ENCODE peak calls at places on chromosomes 4 and X, in six cellular contexts. One of them, this sample, is unnamed.

GRCh38 chrX:31092970-31093638 is 21.3 kb upstream of the FTHL17 start:
- DNase-seq in NCI-H2171: no peak
- DNase-seq in ecto neural progenitor cell: no peak
- DNase-seq in CD4-positive, CD25-positive, alpha-beta regulatory T cell: no peak
- DNase-seq in left cardiac atrium: no peak
- DNase-seq in neural crest cell: no peak
- DNase-seq in this sample: no peak

GRCh38 chrX:1045680-1046314 is 166.7 kb downstream of the CRLF2 start:
- DNase-seq in neural crest cell: no peak
- DNase-seq in NCI-H2171: no peak
- DNase-seq in left cardiac atrium: no peak
- DNase-seq in CD4-positive, CD25-positive, alpha-beta regulatory T cell: no peak
- DNase-seq in ecto neural progenitor cell: no peak
- DNase-seq in this sample: no peak

GRCh38 chrX:153416781-153417180 is 5.5 kb downstream of the ZFP92 start:
- DNase-seq in ecto neural progenitor cell: no peak
- DNase-seq in neural crest cell: no peak
- DNase-seq in CD4-positive, CD25-positive, alpha-beta regulatory T cell: no peak
- DNase-seq in left cardiac atrium: no peak
- DNase-seq in NCI-H2171: peak
- DNase-seq in this sample: no peak

GRCh38 chr4:2867758-2868491 is 24.3 kb downstream of the ADD1 start:
- DNase-seq in neural crest cell: no peak
- DNase-seq in ecto neural progenitor cell: no peak
- DNase-seq in NCI-H2171: no peak
- DNase-seq in left cardiac atrium: peak
- DNase-seq in CD4-positive, CD25-positive, alpha-beta regulatory T cell: no peak
- DNase-seq in this sample: no peak

GRCh38 chrX:23811135-23811781 is 28.3 kb downstream of the SAT1 start:
- DNase-seq in neural crest cell: no peak
- DNase-seq in left cardiac atrium: no peak
- DNase-seq in NCI-H2171: no peak
- DNase-seq in CD4-positive, CD25-positive, alpha-beta regulatory T cell: no peak
- DNase-seq in ecto neural progenitor cell: no peak
- DNase-seq in this sample: no peak

GRCh38 chrX:1911401-1912131 is 296.7 kb downstream of the ASMT start:
- DNase-seq in CD4-positive, CD25-positive, alpha-beta regulatory T cell: no peak
- DNase-seq in NCI-H2171: no peak
- DNase-seq in ecto neural progenitor cell: no peak
- DNase-seq in neural crest cell: no peak
- DNase-seq in left cardiac atrium: no peak
- DNase-seq in this sample: no peak

GRCh38 chr4:56215138-56215793 is 172.0 kb downstream of the AASDH start:
- DNase-seq in ecto neural progenitor cell: no peak
- DNase-seq in left cardiac atrium: no peak
- DNase-seq in NCI-H2171: no peak
- DNase-seq in CD4-positive, CD25-positive, alpha-beta regulatory T cell: no peak
- DNase-seq in neural crest cell: no peak
- DNase-seq in this sample: no peak

GRCh38 chrX:37786666-37787337 is 6.9 kb downstream of the CYBB start:
- DNase-seq in CD4-positive, CD25-positive, alpha-beta regulatory T cell: no peak
- DNase-seq in left cardiac atrium: no peak
- DNase-seq in neural crest cell: no peak
- DNase-seq in NCI-H2171: no peak
- DNase-seq in ecto neural progenitor cell: no peak
- DNase-seq in this sample: no peak

GRCh38 chrX:30635630-30636029 is 17.6 kb upstream of the GK start:
- DNase-seq in left cardiac atrium: no peak
- DNase-seq in CD4-positive, CD25-positive, alpha-beta regulatory T cell: no peak
- DNase-seq in neural crest cell: no peak
- DNase-seq in NCI-H2171: no peak
- DNase-seq in ecto neural progenitor cell: no peak
- DNase-seq in this sample: no peak

GRCh38 chrX:39814391-39814790 is 283.4 kb downstream of the BCOR start:
- DNase-seq in NCI-H2171: no peak
- DNase-seq in neural crest cell: no peak
- DNase-seq in ecto neural progenitor cell: no peak
- DNase-seq in CD4-positive, CD25-positive, alpha-beta regulatory T cell: peak
- DNase-seq in left cardiac atrium: peak
- DNase-seq in this sample: peak

GRCh38 chr4:109332926-109333464 is 30.5 kb upstream of the COL25A1 start:
- DNase-seq in NCI-H2171: no peak
- DNase-seq in neural crest cell: no peak
- DNase-seq in CD4-positive, CD25-positive, alpha-beta regulatory T cell: no peak
- DNase-seq in left cardiac atrium: no peak
- DNase-seq in ecto neural progenitor cell: peak
- DNase-seq in this sample: no peak

GRCh38 chr4:118858779-118859178 is 22.9 kb upstream of the SEC24D start:
- DNase-seq in left cardiac atrium: no peak
- DNase-seq in NCI-H2171: no peak
- DNase-seq in CD4-positive, CD25-positive, alpha-beta regulatory T cell: no peak
- DNase-seq in neural crest cell: no peak
- DNase-seq in ecto neural progenitor cell: no peak
- DNase-seq in this sample: no peak

GRCh38 chr4:80409798-80410197 is 74.3 kb downstream of the CFAP299 start:
- DNase-seq in NCI-H2171: no peak
- DNase-seq in ecto neural progenitor cell: no peak
- DNase-seq in CD4-positive, CD25-positive, alpha-beta regulatory T cell: no peak
- DNase-seq in neural crest cell: no peak
- DNase-seq in left cardiac atrium: no peak
- DNase-seq in this sample: no peak

This sample was measured in transverse colon.